ENCODE peak calls at places on chromosomes 13 and 19, in seven cellular contexts. One of them, this sample, is unnamed.

GRCh38 chr19:58154679-58155648 is 4.4 kb upstream of the ZNF329 start:
- DNase-seq in neural progenitor cell: peak
- DNase-seq in GM23338: peak
- DNase-seq in PC-3: peak
- DNase-seq in GM23248: peak
- DNase-seq in HCT116: no peak
- DNase-seq in hepatocyte: peak
- DNase-seq in this sample: peak

GRCh38 chr19:3135961-3136683 is at the start of gene GNA15:
- DNase-seq in hepatocyte: no peak
- DNase-seq in GM23338: no peak
- DNase-seq in GM23248: no peak
- DNase-seq in HCT116: no peak
- DNase-seq in PC-3: no peak
- DNase-seq in neural progenitor cell: no peak
- DNase-seq in this sample: no peak

GRCh38 chr13:112510987-112511715 is 76.8 kb downstream of the TUBGCP3 start:
- DNase-seq in hepatocyte: no peak
- DNase-seq in GM23338: no peak
- DNase-seq in PC-3: peak
- DNase-seq in neural progenitor cell: no peak
- DNase-seq in GM23248: no peak
- DNase-seq in HCT116: no peak
- DNase-seq in this sample: no peak

GRCh38 chr13:114109646-114110045 is 22.8 kb downstream of the RASA3 start:
- DNase-seq in GM23248: no peak
- DNase-seq in hepatocyte: no peak
- DNase-seq in PC-3: no peak
- DNase-seq in neural progenitor cell: peak
- DNase-seq in GM23338: no peak
- DNase-seq in HCT116: no peak
- DNase-seq in this sample: peak

GRCh38 chr13:107545946-107546502 is 669.3 kb downstream of the LIG4 start:
- DNase-seq in HCT116: no peak
- DNase-seq in neural progenitor cell: no peak
- DNase-seq in GM23338: no peak
- DNase-seq in PC-3: no peak
- DNase-seq in GM23248: no peak
- DNase-seq in hepatocyte: no peak
- DNase-seq in this sample: no peak

GRCh38 chr13:99974939-99975561 is 3.5 kb upstream of the ZIC5 start:
- DNase-seq in GM23338: peak
- DNase-seq in neural progenitor cell: peak
- DNase-seq in PC-3: no peak
- DNase-seq in GM23248: no peak
- DNase-seq in HCT116: no peak
- DNase-seq in hepatocyte: no peak
- DNase-seq in this sample: no peak

GRCh38 chr13:78197231-78197630 is 278.6 kb upstream of the EDNRB start:
- DNase-seq in hepatocyte: no peak
- DNase-seq in PC-3: peak
- DNase-seq in GM23248: peak
- DNase-seq in neural progenitor cell: no peak
- DNase-seq in GM23338: no peak
- DNase-seq in HCT116: no peak
- DNase-seq in this sample: no peak

GRCh38 chr19:8902520-8902919 is 70.3 kb downstream of the MBD3L1 start:
- DNase-seq in hepatocyte: no peak
- DNase-seq in HCT116: no peak
- DNase-seq in neural progenitor cell: no peak
- DNase-seq in GM23248: no peak
- DNase-seq in GM23338: no peak
- DNase-seq in PC-3: no peak
- DNase-seq in this sample: no peak

GRCh38 chr13:113002206-113002821 is 33.3 kb downstream of the MCF2L start:
- DNase-seq in HCT116: no peak
- DNase-seq in neural progenitor cell: peak
- DNase-seq in GM23338: peak
- DNase-seq in hepatocyte: peak
- DNase-seq in PC-3: no peak
- DNase-seq in GM23248: no peak
- DNase-seq in this sample: no peak

GRCh38 chr13:24108615-24108965 is 51.9 kb upstream of the SPATA13 start:
- DNase-seq in GM23338: no peak
- DNase-seq in neural progenitor cell: no peak
- DNase-seq in HCT116: no peak
- DNase-seq in GM23248: no peak
- DNase-seq in hepatocyte: no peak
- DNase-seq in PC-3: no peak
- DNase-seq in this sample: no peak

GRCh38 chr19:4703671-4704316 is 19.8 kb downstream of the DPP9 start:
- DNase-seq in neural progenitor cell: no peak
- DNase-seq in hepatocyte: no peak
- DNase-seq in HCT116: no peak
- DNase-seq in GM23338: no peak
- DNase-seq in PC-3: no peak
- DNase-seq in GM23248: no peak
- DNase-seq in this sample: no peak

GRCh38 chr19:4704317-4704673 is 19.3 kb downstream of the DPP9 start:
- DNase-seq in GM23338: no peak
- DNase-seq in HCT116: no peak
- DNase-seq in GM23248: no peak
- DNase-seq in hepatocyte: no peak
- DNase-seq in neural progenitor cell: no peak
- DNase-seq in PC-3: no peak
- DNase-seq in this sample: no peak

GRCh38 chr19:4701557-4701956 is 22.1 kb downstream of the DPP9 start:
- DNase-seq in PC-3: no peak
- DNase-seq in HCT116: no peak
- DNase-seq in hepatocyte: no peak
- DNase-seq in GM23338: no peak
- DNase-seq in GM23248: no peak
- DNase-seq in neural progenitor cell: no peak
- DNase-seq in this sample: no peak

GRCh38 chr19:4700573-4700970 is 23.1 kb downstream of the DPP9 start:
- DNase-seq in neural progenitor cell: no peak
- DNase-seq in PC-3: no peak
- DNase-seq in hepatocyte: no peak
- DNase-seq in GM23248: no peak
- DNase-seq in GM23338: peak
- DNase-seq in HCT116: no peak
- DNase-seq in this sample: no peak

GRCh38 chr19:4702764-4703163 is 20.9 kb downstream of the DPP9 start:
- DNase-seq in hepatocyte: no peak
- DNase-seq in PC-3: no peak
- DNase-seq in GM23248: no peak
- DNase-seq in neural progenitor cell: no peak
- DNase-seq in HCT116: no peak
- DNase-seq in GM23338: no peak
- DNase-seq in this sample: no peak
- TF ChIP-seq EZH2phosphoT487 in hepatocyte: no peak
- TF ChIP-seq EZH2phosphoT487 in PC-3: no peak
- TF ChIP-seq EZH2phosphoT487 in GM23248: no peak
- TF ChIP-seq EZH2phosphoT487 in neural progenitor cell: no peak
- TF ChIP-seq EZH2phosphoT487 in HCT116: no peak
- TF ChIP-seq EZH2phosphoT487 in GM23338: no peak
- TF ChIP-seq EZH2phosphoT487 in this sample: no peak

GRCh38 chr19:7595466-7596133 is at the start of gene CAMSAP3:
- DNase-seq in HCT116: no peak
- DNase-seq in neural progenitor cell: peak
- DNase-seq in GM23338: peak
- DNase-seq in hepatocyte: peak
- DNase-seq in GM23248: peak
- DNase-seq in PC-3: peak
- DNase-seq in this sample: peak
- TF ChIP-seq EZH2 in HCT116: no peak
- TF ChIP-seq EZH2 in neural progenitor cell: no peak
- TF ChIP-seq EZH2 in GM23338: no peak
- TF ChIP-seq EZH2 in hepatocyte: no peak
- TF ChIP-seq EZH2 in GM23248: peak
- TF ChIP-seq EZH2 in PC-3: no peak
- TF ChIP-seq EZH2 in this sample: no peak

GRCh38 chr13:76685938-76686337 is 200.3 kb downstream of the KCTD12 start:
- DNase-seq in hepatocyte: no peak
- DNase-seq in GM23248: no peak
- DNase-seq in PC-3: no peak
- DNase-seq in HCT116: no peak
- DNase-seq in neural progenitor cell: no peak
- DNase-seq in GM23338: peak
- DNase-seq in this sample: no peak
- H3K4me2 ChIP-seq in hepatocyte: no peak
- H3K4me2 ChIP-seq in GM23248: no peak
- H3K4me2 ChIP-seq in PC-3: no peak
- H3K4me2 ChIP-seq in HCT116: no peak
- H3K4me2 ChIP-seq in neural progenitor cell: no peak
- H3K4me2 ChIP-seq in GM23338: no peak
- H3K4me2 ChIP-seq in this sample: no peak

GRCh38 chr19:7504684-7505083 is 11.2 kb upstream of the ZNF358 start:
- DNase-seq in HCT116: no peak
- DNase-seq in GM23338: no peak
- DNase-seq in neural progenitor cell: no peak
- DNase-seq in hepatocyte: no peak
- DNase-seq in GM23248: no peak
- DNase-seq in PC-3: no peak
- DNase-seq in this sample: no peak
- TF ChIP-seq EZH2phosphoT487 in HCT116: no peak
- TF ChIP-seq EZH2phosphoT487 in GM23338: no peak
- TF ChIP-seq EZH2phosphoT487 in neural progenitor cell: no peak
- TF ChIP-seq EZH2phosphoT487 in hepatocyte: no peak
- TF ChIP-seq EZH2phosphoT487 in GM23248: no peak
- TF ChIP-seq EZH2phosphoT487 in PC-3: no peak
- TF ChIP-seq EZH2phosphoT487 in this sample: no peak

DNA sequence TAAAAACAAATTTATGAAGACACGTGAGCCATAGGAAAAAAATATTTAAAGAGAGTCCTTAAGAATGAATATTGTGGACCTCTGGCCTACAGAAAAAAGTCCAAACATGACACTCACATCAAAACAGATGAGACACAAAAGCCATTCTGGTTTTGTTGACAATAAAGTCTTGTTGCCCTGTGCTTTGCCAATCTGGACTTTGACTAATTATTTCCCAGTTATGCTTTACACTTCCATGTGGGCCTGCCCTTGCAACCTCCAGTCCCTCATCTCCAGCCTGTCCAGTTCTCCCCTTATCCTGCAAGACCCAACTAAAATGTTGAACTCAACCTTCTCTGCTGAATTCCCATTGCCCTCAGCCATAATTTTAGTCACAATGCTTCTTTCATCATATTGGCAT is 184.5 kb upstream of the SERP2 start:
- DNase-seq in PC-3: no peak
- DNase-seq in GM23248: no peak
- DNase-seq in neural progenitor cell: no peak
- DNase-seq in HCT116: no peak
- DNase-seq in GM23338: no peak
- DNase-seq in hepatocyte: no peak
- DNase-seq in this sample: no peak
- TF ChIP-seq EZH2 in PC-3: no peak
- TF ChIP-seq EZH2 in GM23248: no peak
- TF ChIP-seq EZH2 in neural progenitor cell: no peak
- TF ChIP-seq EZH2 in HCT116: no peak
- TF ChIP-seq EZH2 in GM23338: no peak
- TF ChIP-seq EZH2 in hepatocyte: no peak
- TF ChIP-seq EZH2 in this sample: no peak

GRCh38 chr19:50341091-50341564 is 12.0 kb upstream of the KCNC3 start:
- DNase-seq in HCT116: no peak
- DNase-seq in hepatocyte: no peak
- DNase-seq in GM23248: no peak
- DNase-seq in neural progenitor cell: no peak
- DNase-seq in PC-3: no peak
- DNase-seq in GM23338: no peak
- DNase-seq in this sample: no peak

GRCh38 chr19:50349277-50350057 is 16.0 kb downstream of the NAPSA start:
- DNase-seq in GM23248: no peak
- DNase-seq in hepatocyte: no peak
- DNase-seq in neural progenitor cell: no peak
- DNase-seq in GM23338: peak
- DNase-seq in HCT116: no peak
- DNase-seq in PC-3: no peak
- DNase-seq in this sample: peak

DNA sequence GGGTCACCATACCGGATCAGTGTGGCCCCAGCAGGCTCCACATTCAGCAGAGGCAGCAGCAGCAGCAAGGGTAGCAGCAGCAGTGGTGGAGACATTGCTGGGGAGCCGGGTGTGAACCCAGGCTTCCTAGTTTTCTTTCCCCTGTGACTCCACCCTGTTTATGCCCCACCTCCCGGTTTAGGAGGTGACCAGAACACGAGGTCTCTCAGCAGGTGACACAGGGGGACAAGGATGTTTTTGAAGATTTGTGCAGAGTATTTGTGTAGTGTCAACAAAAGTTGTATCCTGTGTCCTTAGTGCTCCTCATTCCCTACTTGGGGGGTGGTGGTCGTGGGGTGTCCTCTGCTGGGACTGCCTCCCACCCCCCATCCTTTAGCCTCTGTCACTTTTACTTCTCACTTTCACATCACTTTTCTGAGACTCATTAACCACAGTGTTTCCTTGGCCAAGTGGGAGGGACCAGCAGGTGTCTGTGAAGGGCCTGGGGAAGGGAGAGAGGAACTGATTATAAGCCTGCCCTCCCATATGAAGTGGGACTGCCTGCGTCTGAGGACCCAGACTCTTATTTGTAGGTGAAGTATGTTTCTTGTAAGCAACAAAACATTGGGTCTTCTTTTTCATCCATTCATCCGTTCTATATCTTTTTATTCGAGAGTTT is 15.6 kb upstream of the KCNC3 start:
- DNase-seq in neural progenitor cell: no peak
- DNase-seq in PC-3: no peak
- DNase-seq in GM23338: no peak
- DNase-seq in HCT116: no peak
- DNase-seq in GM23248: no peak
- DNase-seq in hepatocyte: no peak
- DNase-seq in this sample: no peak
- H3K4me2 ChIP-seq in neural progenitor cell: no peak
- H3K4me2 ChIP-seq in PC-3: no peak
- H3K4me2 ChIP-seq in GM23338: no peak
- H3K4me2 ChIP-seq in HCT116: no peak
- H3K4me2 ChIP-seq in GM23248: no peak
- H3K4me2 ChIP-seq in hepatocyte: no peak
- H3K4me2 ChIP-seq in this sample: no peak

DNA sequence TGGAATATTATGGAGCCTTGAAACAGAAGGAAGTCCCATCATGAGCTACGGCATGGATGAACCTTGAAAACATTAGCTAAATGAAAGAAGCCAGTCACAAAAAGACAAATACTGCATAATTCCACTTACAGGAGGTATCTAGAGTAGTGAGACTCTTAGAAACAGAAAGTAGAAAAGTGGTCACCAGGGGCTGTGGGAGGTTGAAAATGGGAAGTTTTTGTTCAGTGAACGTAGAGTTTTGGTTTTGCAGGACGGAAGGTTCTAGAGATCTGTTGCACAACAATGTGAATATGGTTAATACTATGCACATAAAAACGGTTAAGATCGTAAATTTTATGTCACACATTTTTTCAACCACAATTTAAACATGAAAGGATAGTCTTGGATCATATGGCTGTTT is 11.9 kb upstream of the SLC10A2 start:
- DNase-seq in GM23338: no peak
- DNase-seq in HCT116: no peak
- DNase-seq in GM23248: no peak
- DNase-seq in hepatocyte: no peak
- DNase-seq in PC-3: no peak
- DNase-seq in neural progenitor cell: no peak
- DNase-seq in this sample: peak
- TF ChIP-seq EZH2phosphoT487 in GM23338: no peak
- TF ChIP-seq EZH2phosphoT487 in HCT116: no peak
- TF ChIP-seq EZH2phosphoT487 in GM23248: no peak
- TF ChIP-seq EZH2phosphoT487 in hepatocyte: no peak
- TF ChIP-seq EZH2phosphoT487 in PC-3: no peak
- TF ChIP-seq EZH2phosphoT487 in neural progenitor cell: no peak
- TF ChIP-seq EZH2phosphoT487 in this sample: no peak